ENCODE peak calls at places on chromosomes 4 and X, in eight cellular contexts. M, E, D, W, L, C, B and H are unnamed samples.

GRCh38 chrX:154402622-154403127 is 4.5 kb downstream of the RPL10 start:
- DNase-seq in M (no peak), E (no peak), D (no peak), W (no peak), L (no peak), C (no peak), B (no peak), H (no peak)

GRCh38 chr4:14719053-14719452 is 283.2 kb upstream of the CPEB2 start:
- DNase-seq in M (no peak), E (no peak), D (peak; percentile 79), W (no peak), L (no peak), C (no peak), B (peak; percentile 12), H (peak; percentile 33)

GRCh38 chr4:143473334-143474126 is 40.0 kb upstream of the SMARCA5 start:
- DNase-seq in M (no peak), E (no peak), D (no peak), W (no peak), L (no peak), C (no peak), B (no peak), H (no peak)

GRCh38 chrX:43604753-43605152 is 51.3 kb upstream of the MAOA start:
- DNase-seq in M (no peak), E (no peak), D (no peak), W (no peak), L (no peak), C (no peak), B (no peak), H (no peak)

GRCh38 chr4:25782482-25782881 is 80.3 kb downstream of the SEL1L3 start:
- DNase-seq in M (no peak), E (no peak), D (no peak), W (no peak), L (no peak), C (no peak), B (no peak), H (no peak)

GRCh38 chr4:145061325-145061920 is 36.6 kb downstream of the ANAPC10 start:
- DNase-seq in M (no peak), E (peak; percentile 9), D (peak; percentile 81), W (no peak), L (no peak), C (peak; percentile 54), B (peak; percentile 63), H (no peak)

GRCh38 chrX:106952988-106953387 is 32.8 kb downstream of the CLDN2 start:
- DNase-seq in M (no peak), E (no peak), D (peak; percentile 44), W (no peak), L (no peak), C (no peak), B (no peak), H (no peak)

GRCh38 chr4:75742451-75742850 is 18.1 kb downstream of the USO1 start:
- DNase-seq in M (no peak), E (no peak), D (no peak), W (no peak), L (no peak), C (no peak), B (no peak), H (no peak)

GRCh38 chr4:111937368-111937767 is 207.9 kb upstream of the FAM241A start:
- DNase-seq in M (no peak), E (no peak), D (peak; percentile 28), W (no peak), L (no peak), C (no peak), B (peak; percentile 63), H (no peak)

GRCh38 chr4:92101609-92102231 is 202.0 kb upstream of the GRID2 start:
- DNase-seq in M (no peak), E (no peak), D (peak; percentile 89), W (no peak), L (no peak), C (no peak), B (no peak), H (no peak)

GRCh38 chr4:8916251-8916913 is 44.7 kb upstream of the HMX1 start:
- DNase-seq in M (no peak), E (no peak), D (no peak), W (no peak), L (peak; percentile 29), C (no peak), B (no peak), H (no peak)

GRCh38 chrX:132689741-132690140 is 200.9 kb upstream of the MBNL3 start:
- DNase-seq in M (no peak), E (no peak), D (no peak), W (no peak), L (no peak), C (no peak), B (no peak), H (no peak)

GRCh38 chr4:78534286-78534955 is 17.1 kb upstream of the ANXA3 start:
- DNase-seq in M (no peak), E (no peak), D (no peak), W (no peak), L (no peak), C (no peak), B (no peak), H (no peak)

GRCh38 chr4:79065262-79065661 is 126.0 kb upstream of the PAQR3 start:
- DNase-seq in M (no peak), E (no peak), D (no peak), W (no peak), L (no peak), C (no peak), B (no peak), H (peak; percentile 36)

GRCh38 chrX:18574591-18574990 is 97.3 kb downstream of the RS1 start:
- DNase-seq in M (peak; percentile 4), E (no peak), D (peak; percentile 85), W (no peak), L (no peak), C (no peak), B (peak; percentile 58), H (peak; percentile 44)

GRCh38 chr4:61555789-61556188 is 355.7 kb downstream of the ADGRL3 start:
- DNase-seq in M (no peak), E (no peak), D (peak; percentile 58), W (no peak), L (peak; percentile 91), C (no peak), B (no peak), H (no peak)

GRCh38 chr4:54941994-54942552 is 183.3 kb downstream of the KDR start:
- DNase-seq in M (no peak), E (no peak), D (no peak), W (peak; percentile 10), L (no peak), C (peak; percentile 79), B (peak; percentile 32), H (no peak)

GRCh38 chrX:131783555-131784338 is 239.4 kb upstream of the STK26 start:
- DNase-seq in M (no peak), E (no peak), D (no peak), W (no peak), L (no peak), C (peak; percentile 90), B (no peak), H (no peak)

GRCh38 chrX:47030339-47030738 is 47.9 kb upstream of the RGN start:
- DNase-seq in M (no peak), E (peak; percentile 63), D (peak; percentile 80), W (no peak), L (no peak), C (peak; percentile 34), B (peak; percentile 57), H (no peak)

DNA sequence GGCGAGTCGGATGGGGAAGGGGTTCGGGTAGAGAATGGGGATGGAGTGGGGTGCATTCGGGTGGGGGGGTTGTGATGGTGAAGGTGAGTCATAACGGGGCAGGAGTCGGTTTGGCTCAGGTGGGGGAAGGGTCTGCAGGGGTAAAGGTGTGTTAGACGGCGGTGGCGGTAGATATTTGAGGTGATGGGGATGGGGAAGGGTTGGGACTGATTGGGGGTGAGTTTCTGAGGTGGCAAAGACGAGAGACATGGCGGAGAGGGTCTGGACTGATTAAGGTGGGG is 738 bp downstream of the SYP start:
- DNase-seq in M (no peak), E (no peak), D (no peak), W (no peak), L (no peak), C (no peak), B (no peak), H (no peak)
- H3K4me3 ChIP-seq in M (no peak overlapping the region), E (peak overlapping the region; percentile 15), D (no peak overlapping the region), W (no peak overlapping the region), L (peak overlapping the region; percentile 52), C (no peak overlapping the region), B (no peak overlapping the region), H (no peak overlapping the region)

GRCh38 chr4:38572798-38573197 is 91.2 kb upstream of the KLF3 start:
- DNase-seq in M (no peak), E (no peak), D (peak; percentile 53), W (no peak), L (no peak), C (no peak), B (no peak), H (no peak)

GRCh38 chr4:38577482-38577881 is 86.5 kb upstream of the KLF3 start:
- DNase-seq in M (no peak), E (no peak), D (no peak), W (no peak), L (no peak), C (no peak), B (no peak), H (no peak)

GRCh38 chr4:38576767-38577166 is 87.2 kb upstream of the KLF3 start:
- DNase-seq in M (no peak), E (no peak), D (no peak), W (no peak), L (no peak), C (no peak), B (no peak), H (no peak)

GRCh38 chr4:38570647-38571326 is 93.2 kb upstream of the KLF3 start:
- DNase-seq in M (no peak), E (no peak), D (no peak), W (no peak), L (peak; percentile 65), C (no peak), B (no peak), H (no peak)

GRCh38 chr4:38574559-38575333 is 89.3 kb upstream of the KLF3 start:
- DNase-seq in M (peak; percentile 80), E (no peak), D (no peak), W (no peak), L (no peak), C (no peak), B (no peak), H (no peak)
- H3K4me3 ChIP-seq in M (no peak overlapping the region), E (no peak overlapping the region), D (no peak overlapping the region), W (no peak overlapping the region), L (no peak overlapping the region), C (no peak overlapping the region), B (no peak overlapping the region), H (no peak overlapping the region)

GRCh38 chrX:88437563-88437962 is 309.5 kb upstream of the CPXCR1 start:
- DNase-seq in M (no peak), E (no peak), D (no peak), W (no peak), L (no peak), C (no peak), B (no peak), H (no peak)
- H3K4me3 ChIP-seq in M (no peak overlapping the region), E (no peak overlapping the region), D (no peak overlapping the region), W (no peak overlapping the region), L (no peak overlapping the region), C (no peak overlapping the region), B (no peak overlapping the region), H (no peak overlapping the region)

GRCh38 chrX:129961180-129962083 is 21.0 kb upstream of the BCORL1 start:
- DNase-seq in M (peak; percentile 80), E (no peak), D (no peak), W (peak; percentile 58), L (peak; percentile 66), C (peak; percentile 31), B (no peak), H (peak; percentile 81)
- H3K4me3 ChIP-seq in M (no peak overlapping the region), E (peak overlapping the region; percentile 21), D (no peak overlapping the region), W (peak overlapping the region; percentile 57), L (peak overlapping the region; percentile 30), C (peak overlapping the region; percentile 41), B (no peak overlapping the region), H (no peak overlapping the region)